ENCODE peak calls at places on chromosomes 3 and 15, in five cellular contexts. B, I, M, Y and Z are unnamed samples.

GRCh38 chr3:113574213-113574612 is 41.9 kb downstream of the SIDT1 start:
- DNase-seq in B (no peak), I (no peak), M (no peak), Y (no peak), Z (no peak)

GRCh38 chr15:55344206-55344605 is 25.2 kb downstream of the PIGB start:
- DNase-seq in B (no peak), I (no peak), M (no peak), Y (peak; percentile 43), Z (no peak)

GRCh38 chr3:197367081-197367780 is 68.8 kb upstream of the DLG1 start:
- DNase-seq in B (peak; percentile 91), I (peak; percentile 91), M (peak; percentile 82), Y (peak; percentile 92), Z (no peak)

GRCh38 chr3:156605686-156606605 is 51.0 kb upstream of the SSR3 start:
- DNase-seq in B (peak; percentile 90), I (peak; percentile 75), M (peak; percentile 69), Y (peak; percentile 40), Z (peak; percentile 40)

GRCh38 chr3:127735767-127736693 is 63.3 kb downstream of the ABTB1 start:
- DNase-seq in B (no peak), I (peak; percentile 36), M (peak; percentile 86), Y (peak; percentile 44), Z (no peak)

GRCh38 chr3:32424581-32425250 is 33.1 kb downstream of the CMTM7 start:
- DNase-seq in B (no peak), I (no peak), M (no peak), Y (no peak), Z (no peak)

GRCh38 chr15:45704329-45705249 is 69.8 kb downstream of the SQOR start:
- DNase-seq in B (peak; percentile 69), I (no peak), M (peak; percentile 37), Y (no peak), Z (peak; percentile 31)

GRCh38 chr3:53056442-53056841 is 10.6 kb upstream of the SFMBT1 start:
- DNase-seq in B (no peak), I (no peak), M (peak; percentile 24), Y (no peak), Z (no peak)

GRCh38 chr3:27326211-27326948 is 42.8 kb downstream of the NEK10 start:
- DNase-seq in B (no peak), I (no peak), M (peak; percentile 98), Y (peak; percentile 46), Z (peak; percentile 56)

GRCh38 chr3:25462495-25462894 is 34.4 kb downstream of the RARB start:
- DNase-seq in B (no peak), I (no peak), M (no peak), Y (no peak), Z (no peak)

GRCh38 chr3:150251187-150251592 is 156.9 kb upstream of the TSC22D2 start:
- DNase-seq in B (no peak), I (no peak), M (no peak), Y (no peak), Z (no peak)

GRCh38 chr3:178174201-178174880 is 361.9 kb upstream of the KCNMB2 start:
- DNase-seq in B (no peak), I (no peak), M (no peak), Y (no peak), Z (no peak)

GRCh38 chr3:190585771-190586630 is 72.1 kb downstream of the IL1RAP start:
- DNase-seq in B (no peak), I (peak; percentile 80), M (peak; percentile 95), Y (peak; percentile 96), Z (no peak)

GRCh38 chr3:151037746-151038145 is 47.7 kb upstream of the MED12L start:
- DNase-seq in B (no peak), I (peak; percentile 77), M (peak; percentile 97), Y (peak; percentile 67), Z (no peak)

GRCh38 chr3:181782306-181782924 is 70.7 kb downstream of the SOX2 start:
- DNase-seq in B (no peak), I (no peak), M (no peak), Y (peak; percentile 35), Z (no peak)

GRCh38 chr3:64685800-64686445 is 1.9 kb downstream of the ADAMTS9 start:
- DNase-seq in B (peak; percentile 95), I (peak; percentile 94), M (peak; percentile 88), Y (peak; percentile 95), Z (peak; percentile 90)

GRCh38 chr3:30576946-30577345 is 29.5 kb upstream of the TGFBR2 start:
- DNase-seq in B (no peak), I (no peak), M (peak; percentile 31), Y (no peak), Z (no peak)

GRCh38 chr3:110430146-110430545 is 641.5 kb upstream of the NECTIN3 start:
- DNase-seq in B (no peak), I (no peak), M (peak; percentile 44), Y (no peak), Z (no peak)

GRCh38 chr3:45872569-45872968 is 13.8 kb upstream of the CCR9 start:
- DNase-seq in B (no peak), I (no peak), M (no peak), Y (no peak), Z (no peak)

GRCh38 chr3:32782417-32782816 is 35.4 kb upstream of the TRIM71 start:
- DNase-seq in B (no peak), I (no peak), M (no peak), Y (no peak), Z (no peak)

GRCh38 chr3:184360834-184361531 is 422 bp downstream of the CLCN2 start:
- DNase-seq in B (no peak), I (no peak), M (no peak), Y (no peak), Z (no peak)

GRCh38 chr3:188296761-188297689 is 143.1 kb downstream of the LPP start:
- DNase-seq in B (no peak), I (no peak), M (peak; percentile 83), Y (peak; percentile 76), Z (no peak)

GRCh38 chr15:71508081-71508682 is 302.2 kb upstream of the NR2E3 start:
- DNase-seq in B (no peak), I (no peak), M (no peak), Y (peak; percentile 81), Z (no peak)

GRCh38 chr3:40912461-40912860 is 286.8 kb upstream of the CTNNB1 start:
- DNase-seq in B (no peak), I (no peak), M (no peak), Y (no peak), Z (no peak)

GRCh38 chr3:40914475-40914874 is 284.8 kb upstream of the CTNNB1 start:
- DNase-seq in B (no peak), I (no peak), M (no peak), Y (no peak), Z (no peak)

GRCh38 chr3:40913192-40913591 is 286.1 kb upstream of the CTNNB1 start:
- DNase-seq in B (no peak), I (no peak), M (no peak), Y (no peak), Z (no peak)

GRCh38 chr3:40913641-40914040 is 285.7 kb upstream of the CTNNB1 start:
- DNase-seq in B (no peak), I (no peak), M (no peak), Y (no peak), Z (no peak)

DNA sequence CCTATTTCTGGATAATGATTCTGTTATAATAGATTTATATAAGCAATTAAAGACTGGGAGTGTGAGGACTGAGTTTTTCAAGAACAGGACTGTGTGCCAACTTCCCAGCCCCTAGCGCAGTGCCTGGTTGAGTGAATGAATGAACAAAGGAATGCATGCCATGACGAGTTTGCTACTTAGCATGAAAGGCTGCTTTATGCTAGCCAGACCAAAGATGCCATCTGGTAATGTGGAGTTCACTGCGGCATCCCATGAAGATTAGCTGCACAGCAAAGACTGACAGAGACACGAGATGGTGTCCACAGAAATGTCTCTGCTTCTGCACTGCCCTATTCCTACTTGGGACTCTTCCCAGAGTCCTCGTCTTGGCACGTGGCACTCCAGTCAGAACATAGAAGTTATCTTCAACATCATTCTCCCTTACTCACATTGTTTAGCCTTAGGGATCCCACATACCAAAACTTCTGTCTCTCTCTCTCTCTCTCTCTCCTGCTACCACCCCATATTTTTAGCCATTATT is 283.9 kb upstream of the CTNNB1 start:
- DNase-seq in B (no peak), I (no peak), M (no peak), Y (peak; percentile 54), Z (no peak)
- TF ChIP-seq CTCF in B (no peak), I (no peak), M (no peak), Y (no peak), Z (no peak)

DNA sequence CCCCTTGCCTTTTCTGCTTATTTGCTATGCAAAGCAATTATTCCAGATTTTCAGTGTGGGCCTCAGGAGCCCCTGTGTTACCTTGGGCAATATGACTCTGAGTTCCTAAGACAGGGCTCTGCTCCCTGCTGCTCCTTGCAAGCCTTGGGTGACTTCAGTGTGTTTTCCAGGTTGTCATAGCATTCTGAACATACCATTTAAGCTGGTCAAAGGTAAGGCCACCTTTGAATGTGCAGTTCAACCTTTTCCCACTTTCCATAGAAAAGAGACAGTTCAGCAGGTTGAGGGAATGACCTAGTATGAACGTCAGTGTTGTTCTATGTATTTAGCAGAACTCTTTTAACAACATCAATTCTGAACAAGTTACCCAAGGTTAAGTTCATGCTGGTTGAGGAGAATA is 302.2 kb downstream of the PTPRG start:
- DNase-seq in B (no peak), I (no peak), M (no peak), Y (no peak), Z (no peak)
- H3K4me1 ChIP-seq in B (no peaks in the 10 kb centered on the region), I (peaks cover 8% of the 10 kb centered on the region), M (peaks cover 2% of the 10 kb centered on the region), Y (no peaks in the 10 kb centered on the region), Z (peaks cover 21% of the 10 kb centered on the region)

DNA sequence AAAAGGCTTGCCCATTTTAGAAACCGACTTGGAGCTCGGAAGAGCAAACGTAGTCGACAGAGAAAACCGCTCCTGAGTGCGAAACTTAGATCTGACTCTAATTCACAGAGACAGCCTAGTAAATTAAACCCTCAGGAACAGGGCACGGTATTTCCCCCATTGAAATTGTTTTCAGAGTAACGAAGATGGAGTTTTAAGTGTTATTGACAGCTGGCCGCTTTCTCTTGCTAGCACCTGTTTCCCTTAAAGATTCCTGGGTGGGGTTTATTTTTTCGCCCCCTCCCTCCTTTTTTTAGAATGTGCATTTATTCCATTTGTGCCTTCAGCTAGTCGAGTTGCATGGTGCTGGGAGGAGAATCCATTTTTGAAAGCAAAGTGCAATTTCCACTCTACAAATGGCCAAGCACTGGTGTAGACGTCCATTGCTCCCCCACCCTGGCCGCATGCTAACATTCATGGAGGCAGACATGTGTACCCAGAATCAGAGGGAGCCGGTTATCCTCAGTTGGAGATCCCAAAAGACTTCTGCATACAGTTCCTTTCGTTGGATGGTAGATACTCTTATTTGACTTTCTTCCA is 532.0 kb upstream of the SEMA6D start:
- DNase-seq in B (no peak), I (no peak), M (peak; percentile 0), Y (no peak), Z (no peak)
- H3K4me3 ChIP-seq in B (peak overlapping the region; percentile 39), I (no peak overlapping the region), M (peak overlapping the region; percentile 40), Y (peak overlapping the region; percentile 31), Z (peak overlapping the region; percentile 66)

GRCh38 chr3:72942427-72942826 is 54.2 kb upstream of the PPP4R2 start:
- DNase-seq in B (no peak), I (no peak), M (no peak), Y (no peak), Z (no peak)

DNA sequence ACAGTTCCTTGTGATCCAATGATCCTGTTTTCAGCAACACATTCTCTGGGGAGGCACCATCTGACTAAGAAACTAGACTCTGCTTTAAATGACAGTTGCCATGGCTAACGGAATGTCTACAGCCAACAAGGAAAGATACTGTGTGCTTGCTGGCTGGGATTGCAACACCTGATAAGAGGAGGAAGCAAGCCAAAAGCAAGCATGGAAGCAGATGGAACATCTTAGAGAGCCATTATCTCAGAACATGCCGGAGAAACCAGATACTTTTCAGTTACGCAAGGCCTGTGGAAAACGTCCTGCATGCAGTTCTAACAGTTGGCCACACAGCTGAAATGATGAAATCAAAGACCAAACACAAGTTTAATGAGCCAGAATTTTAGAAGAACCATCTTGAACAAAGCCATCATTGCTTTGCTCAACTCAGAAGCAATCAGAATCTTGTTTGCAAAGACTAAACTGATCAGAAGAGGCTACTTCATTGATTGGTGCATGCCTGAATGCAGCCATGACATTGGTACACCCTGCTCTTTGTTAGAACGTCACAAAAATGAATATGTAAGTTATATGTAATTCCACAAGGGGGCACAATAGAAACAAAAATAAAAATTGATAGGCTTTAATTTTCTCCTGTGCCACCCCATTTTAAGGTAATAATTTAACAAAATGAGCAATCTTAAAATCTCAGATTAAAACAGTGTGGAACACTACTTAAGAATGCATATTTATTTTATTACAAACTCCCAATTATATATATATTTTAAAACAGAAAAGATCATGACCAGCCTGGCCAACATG is 50.8 kb downstream of the GXYLT2 start:
- DNase-seq in B (no peak), I (peak; percentile 29), M (peak; percentile 99), Y (peak; percentile 63), Z (peak; percentile 57)
- TF ChIP-seq CTCF in B (peak; percentile 56), I (peak; percentile 81), M (peak; percentile 51), Y (peak; percentile 39), Z (peak; percentile 61)